ENCODE peak calls at places on chromosome 12, in nine cellular contexts. One of them, this sample, is unnamed.
A peak's percentile ranks its signal among the peaks of the same experiment; 100 is the strongest.

GRCh38 chr12:55188974-55189556 is 31.8 kb upstream of the OR10A7 start:
- DNase-seq in left ventricle myocardium inferior: no peak
- DNase-seq in CD8-positive, alpha-beta T cell: no peak
- DNase-seq in lung microvascular endothelial cell: peak; percentile 85
- DNase-seq in activated CD8-positive, alpha-beta T cell treated with anti-CD3 and anti-CD28 coated beads, Interleukin-2, amount 10 ng/mL, durations not matched to agents 7 days and 5 days: peak; percentile 72
- DNase-seq in activated T-cell treated with anti-CD3 and anti-CD28 coated beads, Interleukin-2, amount 50 U/mL, for 48 hours: no peak
- DNase-seq in WTC11: no peak
- DNase-seq in A549: peak; percentile 87
- DNase-seq in GM23338: peak; percentile 82
- DNase-seq in this sample: peak; percentile 81

GRCh38 chr12:27733052-27733656 is 22.5 kb downstream of the MRPS35 start:
- DNase-seq in left ventricle myocardium inferior: no peak
- DNase-seq in CD8-positive, alpha-beta T cell: no peak
- DNase-seq in lung microvascular endothelial cell: peak; percentile 72
- DNase-seq in activated CD8-positive, alpha-beta T cell treated with anti-CD3 and anti-CD28 coated beads, Interleukin-2, amount 10 ng/mL, durations not matched to agents 7 days and 5 days: peak; percentile 53
- DNase-seq in activated T-cell treated with anti-CD3 and anti-CD28 coated beads, Interleukin-2, amount 50 U/mL, for 48 hours: no peak
- DNase-seq in WTC11: no peak
- DNase-seq in A549: peak; percentile 55
- DNase-seq in GM23338: peak; percentile 44
- DNase-seq in this sample: peak; percentile 18

GRCh38 chr12:2307550-2307949 is 254.8 kb downstream of the CACNA1C start:
- DNase-seq in left ventricle myocardium inferior: no peak
- DNase-seq in CD8-positive, alpha-beta T cell: no peak
- DNase-seq in lung microvascular endothelial cell: no peak
- DNase-seq in activated CD8-positive, alpha-beta T cell treated with anti-CD3 and anti-CD28 coated beads, Interleukin-2, amount 10 ng/mL, durations not matched to agents 7 days and 5 days: no peak
- DNase-seq in activated T-cell treated with anti-CD3 and anti-CD28 coated beads, Interleukin-2, amount 50 U/mL, for 48 hours: no peak
- DNase-seq in WTC11: no peak
- DNase-seq in A549: no peak
- DNase-seq in GM23338: peak; percentile 28
- DNase-seq in this sample: no peak

GRCh38 chr12:4015225-4016076 is 142.3 kb upstream of the PARP11 start:
- DNase-seq in left ventricle myocardium inferior: no peak
- DNase-seq in CD8-positive, alpha-beta T cell: no peak
- DNase-seq in lung microvascular endothelial cell: no peak
- DNase-seq in activated CD8-positive, alpha-beta T cell treated with anti-CD3 and anti-CD28 coated beads, Interleukin-2, amount 10 ng/mL, durations not matched to agents 7 days and 5 days: no peak
- DNase-seq in activated T-cell treated with anti-CD3 and anti-CD28 coated beads, Interleukin-2, amount 50 U/mL, for 48 hours: no peak
- DNase-seq in WTC11: no peak
- DNase-seq in A549: no peak
- DNase-seq in GM23338: no peak
- DNase-seq in this sample: no peak

GRCh38 chr12:78885466-78885865 is 20.9 kb downstream of the SYT1 start:
- DNase-seq in left ventricle myocardium inferior: no peak
- DNase-seq in CD8-positive, alpha-beta T cell: no peak
- DNase-seq in lung microvascular endothelial cell: no peak
- DNase-seq in activated CD8-positive, alpha-beta T cell treated with anti-CD3 and anti-CD28 coated beads, Interleukin-2, amount 10 ng/mL, durations not matched to agents 7 days and 5 days: no peak
- DNase-seq in activated T-cell treated with anti-CD3 and anti-CD28 coated beads, Interleukin-2, amount 50 U/mL, for 48 hours: no peak
- DNase-seq in WTC11: peak; percentile 17
- DNase-seq in A549: no peak
- DNase-seq in GM23338: peak; percentile 64
- DNase-seq in this sample: no peak

GRCh38 chr12:77625441-77625840 is 205.3 kb upstream of the NAV3 start:
- DNase-seq in left ventricle myocardium inferior: no peak
- DNase-seq in CD8-positive, alpha-beta T cell: no peak
- DNase-seq in lung microvascular endothelial cell: no peak
- DNase-seq in activated CD8-positive, alpha-beta T cell treated with anti-CD3 and anti-CD28 coated beads, Interleukin-2, amount 10 ng/mL, durations not matched to agents 7 days and 5 days: no peak
- DNase-seq in activated T-cell treated with anti-CD3 and anti-CD28 coated beads, Interleukin-2, amount 50 U/mL, for 48 hours: no peak
- DNase-seq in WTC11: no peak
- DNase-seq in A549: no peak
- DNase-seq in GM23338: no peak
- DNase-seq in this sample: no peak

GRCh38 chr12:1474567-1475153 is 119.7 kb downstream of the FBXL14 start:
- DNase-seq in left ventricle myocardium inferior: no peak
- DNase-seq in CD8-positive, alpha-beta T cell: no peak
- DNase-seq in lung microvascular endothelial cell: peak; percentile 23
- DNase-seq in activated CD8-positive, alpha-beta T cell treated with anti-CD3 and anti-CD28 coated beads, Interleukin-2, amount 10 ng/mL, durations not matched to agents 7 days and 5 days: no peak
- DNase-seq in activated T-cell treated with anti-CD3 and anti-CD28 coated beads, Interleukin-2, amount 50 U/mL, for 48 hours: no peak
- DNase-seq in WTC11: no peak
- DNase-seq in A549: no peak
- DNase-seq in GM23338: peak; percentile 64
- DNase-seq in this sample: no peak

GRCh38 chr12:62967701-62968100 is 32.8 kb upstream of the PPM1H start:
- DNase-seq in left ventricle myocardium inferior: no peak
- DNase-seq in CD8-positive, alpha-beta T cell: no peak
- DNase-seq in lung microvascular endothelial cell: no peak
- DNase-seq in activated CD8-positive, alpha-beta T cell treated with anti-CD3 and anti-CD28 coated beads, Interleukin-2, amount 10 ng/mL, durations not matched to agents 7 days and 5 days: no peak
- DNase-seq in activated T-cell treated with anti-CD3 and anti-CD28 coated beads, Interleukin-2, amount 50 U/mL, for 48 hours: no peak
- DNase-seq in WTC11: no peak
- DNase-seq in A549: no peak
- DNase-seq in GM23338: no peak
- DNase-seq in this sample: no peak

GRCh38 chr12:113514602-113515001 is 42.9 kb upstream of the LHX5 start:
- DNase-seq in left ventricle myocardium inferior: no peak
- DNase-seq in CD8-positive, alpha-beta T cell: no peak
- DNase-seq in lung microvascular endothelial cell: no peak
- DNase-seq in activated CD8-positive, alpha-beta T cell treated with anti-CD3 and anti-CD28 coated beads, Interleukin-2, amount 10 ng/mL, durations not matched to agents 7 days and 5 days: no peak
- DNase-seq in activated T-cell treated with anti-CD3 and anti-CD28 coated beads, Interleukin-2, amount 50 U/mL, for 48 hours: no peak
- DNase-seq in WTC11: no peak
- DNase-seq in A549: no peak
- DNase-seq in GM23338: no peak
- DNase-seq in this sample: no peak

GRCh38 chr12:54357802-54358619 is 6.3 kb downstream of the GPR84 start:
- DNase-seq in left ventricle myocardium inferior: no peak
- DNase-seq in CD8-positive, alpha-beta T cell: peak; percentile 60
- DNase-seq in lung microvascular endothelial cell: no peak
- DNase-seq in activated CD8-positive, alpha-beta T cell treated with anti-CD3 and anti-CD28 coated beads, Interleukin-2, amount 10 ng/mL, durations not matched to agents 7 days and 5 days: peak; percentile 77
- DNase-seq in activated T-cell treated with anti-CD3 and anti-CD28 coated beads, Interleukin-2, amount 50 U/mL, for 48 hours: no peak
- DNase-seq in WTC11: no peak
- DNase-seq in A549: no peak
- DNase-seq in GM23338: no peak
- DNase-seq in this sample: no peak

GRCh38 chr12:56315256-56315625 is 547 bp downstream of the CNPY2 start:
- DNase-seq in left ventricle myocardium inferior: no peak
- DNase-seq in CD8-positive, alpha-beta T cell: no peak
- DNase-seq in lung microvascular endothelial cell: no peak
- DNase-seq in activated CD8-positive, alpha-beta T cell treated with anti-CD3 and anti-CD28 coated beads, Interleukin-2, amount 10 ng/mL, durations not matched to agents 7 days and 5 days: no peak
- DNase-seq in activated T-cell treated with anti-CD3 and anti-CD28 coated beads, Interleukin-2, amount 50 U/mL, for 48 hours: peak; percentile 51
- DNase-seq in WTC11: no peak
- DNase-seq in A549: no peak
- DNase-seq in GM23338: peak; percentile 35
- DNase-seq in this sample: no peak

GRCh38 chr12:9961106-9961505 is 10.1 kb upstream of the CLEC12A start:
- DNase-seq in left ventricle myocardium inferior: no peak
- DNase-seq in CD8-positive, alpha-beta T cell: no peak
- DNase-seq in lung microvascular endothelial cell: no peak
- DNase-seq in activated CD8-positive, alpha-beta T cell treated with anti-CD3 and anti-CD28 coated beads, Interleukin-2, amount 10 ng/mL, durations not matched to agents 7 days and 5 days: peak; percentile 46
- DNase-seq in activated T-cell treated with anti-CD3 and anti-CD28 coated beads, Interleukin-2, amount 50 U/mL, for 48 hours: no peak
- DNase-seq in WTC11: no peak
- DNase-seq in A549: no peak
- DNase-seq in GM23338: no peak
- DNase-seq in this sample: no peak

GRCh38 chr12:58393152-58393551 is 451.8 kb downstream of the ATP23 start:
- DNase-seq in left ventricle myocardium inferior: no peak
- DNase-seq in CD8-positive, alpha-beta T cell: no peak
- DNase-seq in lung microvascular endothelial cell: no peak
- DNase-seq in activated CD8-positive, alpha-beta T cell treated with anti-CD3 and anti-CD28 coated beads, Interleukin-2, amount 10 ng/mL, durations not matched to agents 7 days and 5 days: no peak
- DNase-seq in activated T-cell treated with anti-CD3 and anti-CD28 coated beads, Interleukin-2, amount 50 U/mL, for 48 hours: no peak
- DNase-seq in WTC11: no peak
- DNase-seq in A549: no peak
- DNase-seq in GM23338: no peak
- DNase-seq in this sample: no peak

GRCh38 chr12:3727877-3728632 is 24.9 kb downstream of the CRACR2A start:
- DNase-seq in left ventricle myocardium inferior: no peak
- DNase-seq in CD8-positive, alpha-beta T cell: peak; percentile 56
- DNase-seq in lung microvascular endothelial cell: no peak
- DNase-seq in activated CD8-positive, alpha-beta T cell treated with anti-CD3 and anti-CD28 coated beads, Interleukin-2, amount 10 ng/mL, durations not matched to agents 7 days and 5 days: peak; percentile 67
- DNase-seq in activated T-cell treated with anti-CD3 and anti-CD28 coated beads, Interleukin-2, amount 50 U/mL, for 48 hours: peak; percentile 41
- DNase-seq in WTC11: no peak
- DNase-seq in A549: no peak
- DNase-seq in GM23338: peak; percentile 14
- DNase-seq in this sample: peak; percentile 96

GRCh38 chr12:114853003-114853529 is 169.1 kb upstream of the TBX3 start:
- DNase-seq in left ventricle myocardium inferior: no peak
- DNase-seq in CD8-positive, alpha-beta T cell: no peak
- DNase-seq in lung microvascular endothelial cell: no peak
- DNase-seq in activated CD8-positive, alpha-beta T cell treated with anti-CD3 and anti-CD28 coated beads, Interleukin-2, amount 10 ng/mL, durations not matched to agents 7 days and 5 days: no peak
- DNase-seq in activated T-cell treated with anti-CD3 and anti-CD28 coated beads, Interleukin-2, amount 50 U/mL, for 48 hours: no peak
- DNase-seq in WTC11: no peak
- DNase-seq in A549: no peak
- DNase-seq in GM23338: no peak
- DNase-seq in this sample: peak; percentile 72

GRCh38 chr12:2265461-2266167 is 212.8 kb downstream of the CACNA1C start:
- DNase-seq in left ventricle myocardium inferior: no peak
- DNase-seq in CD8-positive, alpha-beta T cell: no peak
- DNase-seq in lung microvascular endothelial cell: no peak
- DNase-seq in activated CD8-positive, alpha-beta T cell treated with anti-CD3 and anti-CD28 coated beads, Interleukin-2, amount 10 ng/mL, durations not matched to agents 7 days and 5 days: no peak
- DNase-seq in activated T-cell treated with anti-CD3 and anti-CD28 coated beads, Interleukin-2, amount 50 U/mL, for 48 hours: no peak
- DNase-seq in WTC11: no peak
- DNase-seq in A549: no peak
- DNase-seq in GM23338: no peak
- DNase-seq in this sample: no peak

GRCh38 chr12:120710805-120711296 is 593 bp downstream of the UNC119B start:
- DNase-seq in left ventricle myocardium inferior: no peak
- DNase-seq in CD8-positive, alpha-beta T cell: no peak
- DNase-seq in lung microvascular endothelial cell: no peak
- DNase-seq in activated CD8-positive, alpha-beta T cell treated with anti-CD3 and anti-CD28 coated beads, Interleukin-2, amount 10 ng/mL, durations not matched to agents 7 days and 5 days: peak; percentile 34
- DNase-seq in activated T-cell treated with anti-CD3 and anti-CD28 coated beads, Interleukin-2, amount 50 U/mL, for 48 hours: peak; percentile 44
- DNase-seq in WTC11: peak; percentile 45
- DNase-seq in A549: no peak
- DNase-seq in GM23338: peak; percentile 60
- DNase-seq in this sample: peak; percentile 13

GRCh38 chr12:45231515-45232145 is 15.7 kb downstream of the ANO6 start:
- DNase-seq in left ventricle myocardium inferior: no peak
- DNase-seq in CD8-positive, alpha-beta T cell: no peak
- DNase-seq in lung microvascular endothelial cell: peak; percentile 75
- DNase-seq in activated CD8-positive, alpha-beta T cell treated with anti-CD3 and anti-CD28 coated beads, Interleukin-2, amount 10 ng/mL, durations not matched to agents 7 days and 5 days: no peak
- DNase-seq in activated T-cell treated with anti-CD3 and anti-CD28 coated beads, Interleukin-2, amount 50 U/mL, for 48 hours: no peak
- DNase-seq in WTC11: no peak
- DNase-seq in A549: peak; percentile 48
- DNase-seq in GM23338: no peak
- DNase-seq in this sample: no peak

GRCh38 chr12:98345308-98345876 is 170.0 kb upstream of the TMPO start:
- DNase-seq in left ventricle myocardium inferior: no peak
- DNase-seq in CD8-positive, alpha-beta T cell: no peak
- DNase-seq in lung microvascular endothelial cell: no peak
- DNase-seq in activated CD8-positive, alpha-beta T cell treated with anti-CD3 and anti-CD28 coated beads, Interleukin-2, amount 10 ng/mL, durations not matched to agents 7 days and 5 days: no peak
- DNase-seq in activated T-cell treated with anti-CD3 and anti-CD28 coated beads, Interleukin-2, amount 50 U/mL, for 48 hours: no peak
- DNase-seq in WTC11: no peak
- DNase-seq in A549: no peak
- DNase-seq in GM23338: no peak
- DNase-seq in this sample: no peak

GRCh38 chr12:92737855-92738850 is 35.4 kb downstream of the PLEKHG7 start:
- DNase-seq in left ventricle myocardium inferior: no peak
- DNase-seq in CD8-positive, alpha-beta T cell: no peak
- DNase-seq in lung microvascular endothelial cell: no peak
- DNase-seq in activated CD8-positive, alpha-beta T cell treated with anti-CD3 and anti-CD28 coated beads, Interleukin-2, amount 10 ng/mL, durations not matched to agents 7 days and 5 days: no peak
- DNase-seq in activated T-cell treated with anti-CD3 and anti-CD28 coated beads, Interleukin-2, amount 50 U/mL, for 48 hours: no peak
- DNase-seq in WTC11: no peak
- DNase-seq in A549: no peak
- DNase-seq in GM23338: no peak
- DNase-seq in this sample: no peak

GRCh38 chr12:93804392-93805179 is 127.4 kb downstream of the CRADD start:
- DNase-seq in left ventricle myocardium inferior: no peak
- DNase-seq in CD8-positive, alpha-beta T cell: no peak
- DNase-seq in lung microvascular endothelial cell: no peak
- DNase-seq in activated CD8-positive, alpha-beta T cell treated with anti-CD3 and anti-CD28 coated beads, Interleukin-2, amount 10 ng/mL, durations not matched to agents 7 days and 5 days: no peak
- DNase-seq in activated T-cell treated with anti-CD3 and anti-CD28 coated beads, Interleukin-2, amount 50 U/mL, for 48 hours: no peak
- DNase-seq in WTC11: no peak
- DNase-seq in A549: no peak
- DNase-seq in GM23338: no peak
- DNase-seq in this sample: no peak

GRCh38 chr12:10736460-10736859 is 13.3 kb upstream of the YBX3 start:
- DNase-seq in left ventricle myocardium inferior: no peak
- DNase-seq in CD8-positive, alpha-beta T cell: no peak
- DNase-seq in lung microvascular endothelial cell: no peak
- DNase-seq in activated CD8-positive, alpha-beta T cell treated with anti-CD3 and anti-CD28 coated beads, Interleukin-2, amount 10 ng/mL, durations not matched to agents 7 days and 5 days: no peak
- DNase-seq in activated T-cell treated with anti-CD3 and anti-CD28 coated beads, Interleukin-2, amount 50 U/mL, for 48 hours: no peak
- DNase-seq in WTC11: no peak
- DNase-seq in A549: no peak
- DNase-seq in GM23338: no peak
- DNase-seq in this sample: no peak

GRCh38 chr12:124613151-124613585 is 45.8 kb upstream of the NCOR2 start:
- DNase-seq in left ventricle myocardium inferior: no peak
- DNase-seq in CD8-positive, alpha-beta T cell: no peak
- DNase-seq in lung microvascular endothelial cell: peak; percentile 94
- DNase-seq in activated CD8-positive, alpha-beta T cell treated with anti-CD3 and anti-CD28 coated beads, Interleukin-2, amount 10 ng/mL, durations not matched to agents 7 days and 5 days: no peak
- DNase-seq in activated T-cell treated with anti-CD3 and anti-CD28 coated beads, Interleukin-2, amount 50 U/mL, for 48 hours: no peak
- DNase-seq in WTC11: no peak
- DNase-seq in A549: no peak
- DNase-seq in GM23338: no peak
- DNase-seq in this sample: no peak

GRCh38 chr12:6783828-6784227 is 5.5 kb upstream of the CD4 start:
- DNase-seq in left ventricle myocardium inferior: no peak
- DNase-seq in CD8-positive, alpha-beta T cell: no peak
- DNase-seq in lung microvascular endothelial cell: no peak
- DNase-seq in activated CD8-positive, alpha-beta T cell treated with anti-CD3 and anti-CD28 coated beads, Interleukin-2, amount 10 ng/mL, durations not matched to agents 7 days and 5 days: peak; percentile 15
- DNase-seq in activated T-cell treated with anti-CD3 and anti-CD28 coated beads, Interleukin-2, amount 50 U/mL, for 48 hours: no peak
- DNase-seq in WTC11: no peak
- DNase-seq in A549: no peak
- DNase-seq in GM23338: no peak
- DNase-seq in this sample: no peak

GRCh38 chr12:51639361-51639760 is 48.3 kb downstream of the SCN8A start:
- DNase-seq in left ventricle myocardium inferior: no peak
- DNase-seq in CD8-positive, alpha-beta T cell: no peak
- DNase-seq in lung microvascular endothelial cell: no peak
- DNase-seq in activated CD8-positive, alpha-beta T cell treated with anti-CD3 and anti-CD28 coated beads, Interleukin-2, amount 10 ng/mL, durations not matched to agents 7 days and 5 days: no peak
- DNase-seq in activated T-cell treated with anti-CD3 and anti-CD28 coated beads, Interleukin-2, amount 50 U/mL, for 48 hours: no peak
- DNase-seq in WTC11: no peak
- DNase-seq in A549: no peak
- DNase-seq in GM23338: no peak
- DNase-seq in this sample: no peak

GRCh38 chr12:111823891-111824290 is 18.1 kb upstream of the MAPKAPK5 start:
- DNase-seq in left ventricle myocardium inferior: no peak
- DNase-seq in CD8-positive, alpha-beta T cell: no peak
- DNase-seq in lung microvascular endothelial cell: no peak
- DNase-seq in activated CD8-positive, alpha-beta T cell treated with anti-CD3 and anti-CD28 coated beads, Interleukin-2, amount 10 ng/mL, durations not matched to agents 7 days and 5 days: no peak
- DNase-seq in activated T-cell treated with anti-CD3 and anti-CD28 coated beads, Interleukin-2, amount 50 U/mL, for 48 hours: no peak
- DNase-seq in WTC11: no peak
- DNase-seq in A549: no peak
- DNase-seq in GM23338: no peak
- DNase-seq in this sample: no peak